ENCODE peak calls at places on chromosomes 3 and 15, in eight cellular contexts. One of them, this sample, is unnamed.

GRCh38 chr15:34367128-34368081 is at the start of gene LPCAT4:
- DNase-seq in neural crest cell: peak; percentile 74
- DNase-seq in HEK293T: peak; percentile 87
- DNase-seq in left lung: peak; percentile 98
- DNase-seq in HTR-8/SVneo: peak; percentile 70
- DNase-seq in tibial artery: peak; percentile 92
- DNase-seq in stimulated activated CD8-positive, alpha-beta memory T cell treated with anti-CD3 and anti-CD28 coated beads, Interleukin-7, amount 100 ng/mL, for 1 hour: peak; percentile 81
- DNase-seq in AML-193: peak; percentile 69
- DNase-seq in this sample: peak; percentile 94

GRCh38 chr3:27312044-27312668 is 57.0 kb downstream of the NEK10 start:
- DNase-seq in neural crest cell: no peak
- DNase-seq in HEK293T: peak; percentile 57
- DNase-seq in left lung: no peak
- DNase-seq in HTR-8/SVneo: peak; percentile 59
- DNase-seq in tibial artery: no peak
- DNase-seq in stimulated activated CD8-positive, alpha-beta memory T cell treated with anti-CD3 and anti-CD28 coated beads, Interleukin-7, amount 100 ng/mL, for 1 hour: no peak
- DNase-seq in AML-193: peak; percentile 76
- DNase-seq in this sample: no peak

GRCh38 chr3:154862265-154862664 is 217.9 kb upstream of the MME start:
- DNase-seq in neural crest cell: no peak
- DNase-seq in HEK293T: no peak
- DNase-seq in left lung: no peak
- DNase-seq in HTR-8/SVneo: peak; percentile 41
- DNase-seq in tibial artery: no peak
- DNase-seq in stimulated activated CD8-positive, alpha-beta memory T cell treated with anti-CD3 and anti-CD28 coated beads, Interleukin-7, amount 100 ng/mL, for 1 hour: no peak
- DNase-seq in AML-193: no peak
- DNase-seq in this sample: no peak

GRCh38 chr3:27671101-27671500 is 51.0 kb downstream of the EOMES start:
- DNase-seq in neural crest cell: no peak
- DNase-seq in HEK293T: no peak
- DNase-seq in left lung: no peak
- DNase-seq in HTR-8/SVneo: no peak
- DNase-seq in tibial artery: no peak
- DNase-seq in stimulated activated CD8-positive, alpha-beta memory T cell treated with anti-CD3 and anti-CD28 coated beads, Interleukin-7, amount 100 ng/mL, for 1 hour: no peak
- DNase-seq in AML-193: no peak
- DNase-seq in this sample: no peak

GRCh38 chr15:98856540-98856907 is 151.1 kb downstream of the PGPEP1L start:
- DNase-seq in neural crest cell: no peak
- DNase-seq in HEK293T: no peak
- DNase-seq in left lung: no peak
- DNase-seq in HTR-8/SVneo: no peak
- DNase-seq in tibial artery: no peak
- DNase-seq in stimulated activated CD8-positive, alpha-beta memory T cell treated with anti-CD3 and anti-CD28 coated beads, Interleukin-7, amount 100 ng/mL, for 1 hour: no peak
- DNase-seq in AML-193: no peak
- DNase-seq in this sample: no peak

GRCh38 chr3:156037356-156037755 is 83.0 kb upstream of the KCNAB1 start:
- DNase-seq in neural crest cell: no peak
- DNase-seq in HEK293T: no peak
- DNase-seq in left lung: no peak
- DNase-seq in HTR-8/SVneo: no peak
- DNase-seq in tibial artery: no peak
- DNase-seq in stimulated activated CD8-positive, alpha-beta memory T cell treated with anti-CD3 and anti-CD28 coated beads, Interleukin-7, amount 100 ng/mL, for 1 hour: no peak
- DNase-seq in AML-193: no peak
- DNase-seq in this sample: no peak

GRCh38 chr15:45645026-45645980 is 10.5 kb downstream of the SQOR start:
- DNase-seq in neural crest cell: no peak
- DNase-seq in HEK293T: no peak
- DNase-seq in left lung: no peak
- DNase-seq in HTR-8/SVneo: no peak
- DNase-seq in tibial artery: no peak
- DNase-seq in stimulated activated CD8-positive, alpha-beta memory T cell treated with anti-CD3 and anti-CD28 coated beads, Interleukin-7, amount 100 ng/mL, for 1 hour: no peak
- DNase-seq in AML-193: no peak
- DNase-seq in this sample: no peak

GRCh38 chr15:83208357-83208661 is 686 bp upstream of the HDGFL3 start:
- DNase-seq in neural crest cell: no peak
- DNase-seq in HEK293T: no peak
- DNase-seq in left lung: no peak
- DNase-seq in HTR-8/SVneo: no peak
- DNase-seq in tibial artery: no peak
- DNase-seq in stimulated activated CD8-positive, alpha-beta memory T cell treated with anti-CD3 and anti-CD28 coated beads, Interleukin-7, amount 100 ng/mL, for 1 hour: no peak
- DNase-seq in AML-193: no peak
- DNase-seq in this sample: no peak

GRCh38 chr15:76903251-76903681 is 1.9 kb downstream of the SCAPER start:
- DNase-seq in neural crest cell: no peak
- DNase-seq in HEK293T: no peak
- DNase-seq in left lung: no peak
- DNase-seq in HTR-8/SVneo: peak; percentile 24
- DNase-seq in tibial artery: no peak
- DNase-seq in stimulated activated CD8-positive, alpha-beta memory T cell treated with anti-CD3 and anti-CD28 coated beads, Interleukin-7, amount 100 ng/mL, for 1 hour: no peak
- DNase-seq in AML-193: peak; percentile 30
- DNase-seq in this sample: no peak

GRCh38 chr3:138875754-138876664 is 41.3 kb upstream of the PIK3CB start:
- DNase-seq in neural crest cell: no peak
- DNase-seq in HEK293T: no peak
- DNase-seq in left lung: no peak
- DNase-seq in HTR-8/SVneo: no peak
- DNase-seq in tibial artery: no peak
- DNase-seq in stimulated activated CD8-positive, alpha-beta memory T cell treated with anti-CD3 and anti-CD28 coated beads, Interleukin-7, amount 100 ng/mL, for 1 hour: no peak
- DNase-seq in AML-193: peak; percentile 93
- DNase-seq in this sample: no peak

GRCh38 chr15:25568751-25569150 is 129.9 kb upstream of the UBE3A start:
- DNase-seq in neural crest cell: no peak
- DNase-seq in HEK293T: no peak
- DNase-seq in left lung: no peak
- DNase-seq in HTR-8/SVneo: no peak
- DNase-seq in tibial artery: peak; percentile 79
- DNase-seq in stimulated activated CD8-positive, alpha-beta memory T cell treated with anti-CD3 and anti-CD28 coated beads, Interleukin-7, amount 100 ng/mL, for 1 hour: no peak
- DNase-seq in AML-193: no peak
- DNase-seq in this sample: peak; percentile 83

GRCh38 chr3:146747928-146748327 is 142.8 kb upstream of the PLSCR5 start:
- DNase-seq in neural crest cell: no peak
- DNase-seq in HEK293T: no peak
- DNase-seq in left lung: no peak
- DNase-seq in HTR-8/SVneo: peak; percentile 3
- DNase-seq in tibial artery: no peak
- DNase-seq in stimulated activated CD8-positive, alpha-beta memory T cell treated with anti-CD3 and anti-CD28 coated beads, Interleukin-7, amount 100 ng/mL, for 1 hour: no peak
- DNase-seq in AML-193: no peak
- DNase-seq in this sample: no peak

GRCh38 chr15:67411491-67411890 is 109.4 kb upstream of the C15orf61 start:
- DNase-seq in neural crest cell: no peak
- DNase-seq in HEK293T: no peak
- DNase-seq in left lung: no peak
- DNase-seq in HTR-8/SVneo: no peak
- DNase-seq in tibial artery: no peak
- DNase-seq in stimulated activated CD8-positive, alpha-beta memory T cell treated with anti-CD3 and anti-CD28 coated beads, Interleukin-7, amount 100 ng/mL, for 1 hour: no peak
- DNase-seq in AML-193: no peak
- DNase-seq in this sample: no peak

GRCh38 chr3:138082085-138082991 is 33.1 kb downstream of the DZIP1L start:
- DNase-seq in neural crest cell: no peak
- DNase-seq in HEK293T: peak; percentile 48
- DNase-seq in left lung: no peak
- DNase-seq in HTR-8/SVneo: peak; percentile 40
- DNase-seq in tibial artery: no peak
- DNase-seq in stimulated activated CD8-positive, alpha-beta memory T cell treated with anti-CD3 and anti-CD28 coated beads, Interleukin-7, amount 100 ng/mL, for 1 hour: no peak
- DNase-seq in AML-193: no peak
- DNase-seq in this sample: no peak

GRCh38 chr3:69855436-69856162 is 116.3 kb downstream of the MITF start:
- DNase-seq in neural crest cell: no peak
- DNase-seq in HEK293T: peak; percentile 12
- DNase-seq in left lung: no peak
- DNase-seq in HTR-8/SVneo: peak; percentile 27
- DNase-seq in tibial artery: no peak
- DNase-seq in stimulated activated CD8-positive, alpha-beta memory T cell treated with anti-CD3 and anti-CD28 coated beads, Interleukin-7, amount 100 ng/mL, for 1 hour: no peak
- DNase-seq in AML-193: no peak
- DNase-seq in this sample: no peak

GRCh38 chr15:69119692-69120395 is 40.6 kb upstream of the GLCE start:
- DNase-seq in neural crest cell: no peak
- DNase-seq in HEK293T: no peak
- DNase-seq in left lung: no peak
- DNase-seq in HTR-8/SVneo: no peak
- DNase-seq in tibial artery: no peak
- DNase-seq in stimulated activated CD8-positive, alpha-beta memory T cell treated with anti-CD3 and anti-CD28 coated beads, Interleukin-7, amount 100 ng/mL, for 1 hour: no peak
- DNase-seq in AML-193: no peak
- DNase-seq in this sample: no peak

GRCh38 chr3:102085431-102086226 is 236.3 kb downstream of the NFKBIZ start:
- DNase-seq in neural crest cell: no peak
- DNase-seq in HEK293T: no peak
- DNase-seq in left lung: no peak
- DNase-seq in HTR-8/SVneo: no peak
- DNase-seq in tibial artery: no peak
- DNase-seq in stimulated activated CD8-positive, alpha-beta memory T cell treated with anti-CD3 and anti-CD28 coated beads, Interleukin-7, amount 100 ng/mL, for 1 hour: no peak
- DNase-seq in AML-193: no peak
- DNase-seq in this sample: no peak

GRCh38 chr15:39720721-39721611 is 61.7 kb downstream of the FSIP1 start:
- DNase-seq in neural crest cell: no peak
- DNase-seq in HEK293T: no peak
- DNase-seq in left lung: no peak
- DNase-seq in HTR-8/SVneo: peak; percentile 49
- DNase-seq in tibial artery: no peak
- DNase-seq in stimulated activated CD8-positive, alpha-beta memory T cell treated with anti-CD3 and anti-CD28 coated beads, Interleukin-7, amount 100 ng/mL, for 1 hour: no peak
- DNase-seq in AML-193: no peak
- DNase-seq in this sample: no peak

GRCh38 chr15:67501836-67502461 is 19.0 kb upstream of the C15orf61 start:
- DNase-seq in neural crest cell: no peak
- DNase-seq in HEK293T: no peak
- DNase-seq in left lung: no peak
- DNase-seq in HTR-8/SVneo: no peak
- DNase-seq in tibial artery: no peak
- DNase-seq in stimulated activated CD8-positive, alpha-beta memory T cell treated with anti-CD3 and anti-CD28 coated beads, Interleukin-7, amount 100 ng/mL, for 1 hour: no peak
- DNase-seq in AML-193: no peak
- DNase-seq in this sample: no peak

GRCh38 chr3:184361932-184362667 is 590 bp downstream of the POLR2H start:
- DNase-seq in neural crest cell: peak; percentile 36
- DNase-seq in HEK293T: peak; percentile 34
- DNase-seq in left lung: peak; percentile 89
- DNase-seq in HTR-8/SVneo: peak; percentile 67
- DNase-seq in tibial artery: peak; percentile 88
- DNase-seq in stimulated activated CD8-positive, alpha-beta memory T cell treated with anti-CD3 and anti-CD28 coated beads, Interleukin-7, amount 100 ng/mL, for 1 hour: peak; percentile 10
- DNase-seq in AML-193: peak; percentile 51
- DNase-seq in this sample: peak; percentile 35

GRCh38 chr3:156964562-156964961 is 138.4 kb downstream of the LEKR1 start:
- DNase-seq in neural crest cell: no peak
- DNase-seq in HEK293T: no peak
- DNase-seq in left lung: no peak
- DNase-seq in HTR-8/SVneo: no peak
- DNase-seq in tibial artery: no peak
- DNase-seq in stimulated activated CD8-positive, alpha-beta memory T cell treated with anti-CD3 and anti-CD28 coated beads, Interleukin-7, amount 100 ng/mL, for 1 hour: no peak
- DNase-seq in AML-193: no peak
- DNase-seq in this sample: no peak

GRCh38 chr3:25427155-25428002 is 684 bp upstream of the RARB start:
- DNase-seq in neural crest cell: no peak
- DNase-seq in HEK293T: no peak
- DNase-seq in left lung: no peak
- DNase-seq in HTR-8/SVneo: no peak
- DNase-seq in tibial artery: no peak
- DNase-seq in stimulated activated CD8-positive, alpha-beta memory T cell treated with anti-CD3 and anti-CD28 coated beads, Interleukin-7, amount 100 ng/mL, for 1 hour: no peak
- DNase-seq in AML-193: no peak
- DNase-seq in this sample: no peak

GRCh38 chr15:52745326-52746161 is 44.6 kb downstream of the ONECUT1 start:
- DNase-seq in neural crest cell: no peak
- DNase-seq in HEK293T: no peak
- DNase-seq in left lung: no peak
- DNase-seq in HTR-8/SVneo: no peak
- DNase-seq in tibial artery: no peak
- DNase-seq in stimulated activated CD8-positive, alpha-beta memory T cell treated with anti-CD3 and anti-CD28 coated beads, Interleukin-7, amount 100 ng/mL, for 1 hour: no peak
- DNase-seq in AML-193: no peak
- DNase-seq in this sample: no peak

GRCh38 chr3:23944861-23945652 is at the start of gene NR1D2:
- DNase-seq in neural crest cell: peak; percentile 70
- DNase-seq in HEK293T: peak; percentile 80
- DNase-seq in left lung: peak; percentile 96
- DNase-seq in HTR-8/SVneo: peak; percentile 69
- DNase-seq in tibial artery: peak; percentile 92
- DNase-seq in stimulated activated CD8-positive, alpha-beta memory T cell treated with anti-CD3 and anti-CD28 coated beads, Interleukin-7, amount 100 ng/mL, for 1 hour: peak; percentile 55
- DNase-seq in AML-193: peak; percentile 58
- DNase-seq in this sample: peak; percentile 87

GRCh38 chr3:2714856-2715255 is 395.3 kb downstream of the IL5RA start:
- DNase-seq in neural crest cell: no peak
- DNase-seq in HEK293T: no peak
- DNase-seq in left lung: no peak
- DNase-seq in HTR-8/SVneo: no peak
- DNase-seq in tibial artery: no peak
- DNase-seq in stimulated activated CD8-positive, alpha-beta memory T cell treated with anti-CD3 and anti-CD28 coated beads, Interleukin-7, amount 100 ng/mL, for 1 hour: no peak
- DNase-seq in AML-193: no peak
- DNase-seq in this sample: no peak

GRCh38 chr3:45479627-45480026 is 91.3 kb downstream of the LARS2 start:
- DNase-seq in neural crest cell: no peak
- DNase-seq in HEK293T: no peak
- DNase-seq in left lung: no peak
- DNase-seq in HTR-8/SVneo: peak; percentile 47
- DNase-seq in tibial artery: no peak
- DNase-seq in stimulated activated CD8-positive, alpha-beta memory T cell treated with anti-CD3 and anti-CD28 coated beads, Interleukin-7, amount 100 ng/mL, for 1 hour: no peak
- DNase-seq in AML-193: no peak
- DNase-seq in this sample: no peak

GRCh38 chr3:89227634-89228033 is 120.2 kb downstream of the EPHA3 start:
- DNase-seq in neural crest cell: no peak
- DNase-seq in HEK293T: no peak
- DNase-seq in left lung: no peak
- DNase-seq in HTR-8/SVneo: no peak
- DNase-seq in tibial artery: no peak
- DNase-seq in stimulated activated CD8-positive, alpha-beta memory T cell treated with anti-CD3 and anti-CD28 coated beads, Interleukin-7, amount 100 ng/mL, for 1 hour: no peak
- DNase-seq in AML-193: no peak
- DNase-seq in this sample: no peak

GRCh38 chr15:83558146-83558545 is 95.8 kb upstream of the ADAMTSL3 start:
- DNase-seq in neural crest cell: no peak
- DNase-seq in HEK293T: no peak
- DNase-seq in left lung: no peak
- DNase-seq in HTR-8/SVneo: no peak
- DNase-seq in tibial artery: no peak
- DNase-seq in stimulated activated CD8-positive, alpha-beta memory T cell treated with anti-CD3 and anti-CD28 coated beads, Interleukin-7, amount 100 ng/mL, for 1 hour: no peak
- DNase-seq in AML-193: no peak
- DNase-seq in this sample: no peak

GRCh38 chr3:107525101-107525953 is 2.6 kb downstream of the BBX start:
- DNase-seq in neural crest cell: peak; percentile 12
- DNase-seq in HEK293T: peak; percentile 21
- DNase-seq in left lung: peak; percentile 87
- DNase-seq in HTR-8/SVneo: peak; percentile 11
- DNase-seq in tibial artery: peak; percentile 81
- DNase-seq in stimulated activated CD8-positive, alpha-beta memory T cell treated with anti-CD3 and anti-CD28 coated beads, Interleukin-7, amount 100 ng/mL, for 1 hour: no peak
- DNase-seq in AML-193: peak; percentile 24
- DNase-seq in this sample: no peak

GRCh38 chr3:160287666-160288065 is 62.4 kb downstream of the C3orf80 start:
- DNase-seq in neural crest cell: no peak
- DNase-seq in HEK293T: no peak
- DNase-seq in left lung: no peak
- DNase-seq in HTR-8/SVneo: no peak
- DNase-seq in tibial artery: no peak
- DNase-seq in stimulated activated CD8-positive, alpha-beta memory T cell treated with anti-CD3 and anti-CD28 coated beads, Interleukin-7, amount 100 ng/mL, for 1 hour: no peak
- DNase-seq in AML-193: no peak
- DNase-seq in this sample: no peak

GRCh38 chr15:41241251-41241964 is 10.3 kb downstream of the CHP1 start:
- DNase-seq in neural crest cell: no peak
- DNase-seq in HEK293T: no peak
- DNase-seq in left lung: no peak
- DNase-seq in HTR-8/SVneo: no peak
- DNase-seq in tibial artery: no peak
- DNase-seq in stimulated activated CD8-positive, alpha-beta memory T cell treated with anti-CD3 and anti-CD28 coated beads, Interleukin-7, amount 100 ng/mL, for 1 hour: no peak
- DNase-seq in AML-193: no peak
- DNase-seq in this sample: no peak

GRCh38 chr3:194206375-194206774 is 70.4 kb downstream of the HES1 start:
- DNase-seq in neural crest cell: no peak
- DNase-seq in HEK293T: no peak
- DNase-seq in left lung: peak; percentile 83
- DNase-seq in HTR-8/SVneo: no peak
- DNase-seq in tibial artery: no peak
- DNase-seq in stimulated activated CD8-positive, alpha-beta memory T cell treated with anti-CD3 and anti-CD28 coated beads, Interleukin-7, amount 100 ng/mL, for 1 hour: no peak
- DNase-seq in AML-193: no peak
- DNase-seq in this sample: no peak

GRCh38 chr3:123158330-123158729 is 43.4 kb upstream of the SEC22A start:
- DNase-seq in neural crest cell: no peak
- DNase-seq in HEK293T: peak; percentile 4
- DNase-seq in left lung: no peak
- DNase-seq in HTR-8/SVneo: no peak
- DNase-seq in tibial artery: no peak
- DNase-seq in stimulated activated CD8-positive, alpha-beta memory T cell treated with anti-CD3 and anti-CD28 coated beads, Interleukin-7, amount 100 ng/mL, for 1 hour: no peak
- DNase-seq in AML-193: no peak
- DNase-seq in this sample: no peak

GRCh38 chr15:89429986-89430385 is 66.4 kb downstream of the RHCG start:
- DNase-seq in neural crest cell: no peak
- DNase-seq in HEK293T: no peak
- DNase-seq in left lung: no peak
- DNase-seq in HTR-8/SVneo: no peak
- DNase-seq in tibial artery: no peak
- DNase-seq in stimulated activated CD8-positive, alpha-beta memory T cell treated with anti-CD3 and anti-CD28 coated beads, Interleukin-7, amount 100 ng/mL, for 1 hour: no peak
- DNase-seq in AML-193: no peak
- DNase-seq in this sample: no peak